ENCODE peak calls at places on chromosomes 3 and 15, in ten cellular contexts. F is kidney glomerular epithelial cell; H is stimulated activated CD4-positive, alpha-beta T cell treated with anti-CD3 and anti-CD28 coated beads, Interleukin-4, amount 100 ng/mL, for 24 hours; Z is naive thymus-derived CD8-positive, alpha-beta T cell; K is activated B cell treated with CpG ODN at 0.5 μM for 24 hours; W is renal cortical epithelial cell; C is dorsolateral prefrontal cortex; B is DMS153; M is hypothalamus; P is ELR. O is an unnamed sample.

GRCh38 chr3:127217594-127218456 is 24.9 kb downstream of the PRR23E start:
- DNase-seq in F (no peak), H (no peak), Z (no peak), K (no peak), W (peak), C (no peak), B (no peak), M (no peak), P (peak), O (no peak)

GRCh38 chr3:55244247-55244646 is 242.9 kb downstream of the WNT5A start:
- DNase-seq in F (no peak), H (no peak), Z (no peak), K (no peak), W (no peak), C (no peak), B (peak), M (no peak), P (no peak), O (peak)

GRCh38 chr15:63385911-63386531 is 4.4 kb upstream of the CA12 start:
- DNase-seq in F (no peak), H (no peak), Z (no peak), K (no peak), W (no peak), C (no peak), B (no peak), M (no peak), P (no peak), O (no peak)

GRCh38 chr3:98784042-98784441 is 20.9 kb downstream of the ST3GAL6 start:
- DNase-seq in F (no peak), H (no peak), Z (no peak), K (no peak), W (no peak), C (no peak), B (no peak), M (no peak), P (no peak), O (peak)

GRCh38 chr3:127673191-127674098 is 693 bp downstream of the ABTB1 start:
- DNase-seq in F (peak), H (peak), Z (peak), K (peak), W (no peak), C (peak), B (peak), M (no peak), P (peak), O (no peak)

GRCh38 chr3:51637941-51638471 is 33.0 kb upstream of the TEX264 start:
- DNase-seq in F (peak), H (peak), Z (no peak), K (no peak), W (peak), C (no peak), B (peak), M (no peak), P (peak), O (peak)

GRCh38 chr3:72738752-72739520 is 109.3 kb downstream of the SHQ1 start:
- DNase-seq in F (no peak), H (peak), Z (peak), K (peak), W (peak), C (peak), B (peak), M (peak), P (peak), O (no peak)

GRCh38 chr3:150015906-150016305 is 45.2 kb upstream of the PFN2 start:
- DNase-seq in F (peak), H (no peak), Z (no peak), K (no peak), W (peak), C (no peak), B (no peak), M (peak), P (peak), O (no peak)

GRCh38 chr15:67840747-67841634 is 1.1 kb upstream of the RNU6-1 start:
- DNase-seq in F (no peak), H (no peak), Z (no peak), K (no peak), W (peak), C (no peak), B (no peak), M (peak), P (peak), O (no peak)